ENCODE peak calls at places on chromosomes 6 and 20, in nine cellular contexts. K is A673; P is heart left ventricle; E is CD8-positive, alpha-beta T cell; M is pancreas; L is epithelial cell of esophagus; D is WTC11; F is RWPE1; H is lung. R is an unnamed sample.

GRCh38 chr6:41286544-41287346 is at the start of gene TREM1:
- DNase-seq in K (no peak), P (peak), E (no peak), M (no peak), L (peak), D (no peak), F (peak), H (peak), R (no peak)

GRCh38 chr6:105326838-105327745 is 75.8 kb downstream of the PREP start:
- DNase-seq in K (no peak), P (no peak), E (no peak), M (no peak), L (peak), D (no peak), F (peak), H (no peak), R (no peak)

GRCh38 chr6:168730931-168731716 is 290.1 kb downstream of the SMOC2 start:
- DNase-seq in K (no peak), P (no peak), E (no peak), M (no peak), L (no peak), D (no peak), F (no peak), H (no peak), R (no peak)

GRCh38 chr20:41150664-41151063 is 13.3 kb downstream of the PLCG1 start:
- DNase-seq in K (no peak), P (no peak), E (no peak), M (no peak), L (no peak), D (no peak), F (no peak), H (no peak), R (no peak)

GRCh38 chr6:49462071-49462470 is 982 bp downstream of the MMUT start:
- DNase-seq in K (peak), P (no peak), E (no peak), M (no peak), L (peak), D (no peak), F (peak), H (no peak), R (no peak)

GRCh38 chr6:45447721-45448120 is 70.0 kb upstream of the SUPT3H start:
- DNase-seq in K (no peak), P (no peak), E (no peak), M (no peak), L (no peak), D (no peak), F (no peak), H (no peak), R (no peak)

GRCh38 chr6:110178626-110179405 is 654 bp downstream of the WASF1 start:
- DNase-seq in K (peak), P (peak), E (peak), M (peak), L (peak), D (peak), F (peak), H (peak), R (peak)

GRCh38 chr6:82072113-82072512 is 175.4 kb downstream of the IBTK start:
- DNase-seq in K (peak), P (no peak), E (no peak), M (no peak), L (no peak), D (no peak), F (no peak), H (no peak), R (no peak)

GRCh38 chr6:152572395-152573061 is 64.6 kb downstream of the SYNE1 start:
- DNase-seq in K (peak), P (no peak), E (no peak), M (no peak), L (peak), D (no peak), F (peak), H (peak), R (no peak)

GRCh38 chr20:50464026-50464724 is 46.0 kb upstream of the PTPN1 start:
- DNase-seq in K (peak), P (peak), E (peak), M (peak), L (peak), D (peak), F (peak), H (peak), R (peak)

GRCh38 chr6:74971631-74972030 is 234.2 kb downstream of the COL12A1 start:
- DNase-seq in K (no peak), P (no peak), E (no peak), M (no peak), L (no peak), D (no peak), F (no peak), H (no peak), R (no peak)

GRCh38 chr20:6051505-6051904 is 2.4 kb downstream of the LRRN4 start:
- DNase-seq in K (no peak), P (no peak), E (no peak), M (no peak), L (peak), D (no peak), F (no peak), H (no peak), R (no peak)

GRCh38 chr6:169894377-169894960 is 143.0 kb downstream of the ERMARD start:
- DNase-seq in K (no peak), P (no peak), E (peak), M (no peak), L (no peak), D (no peak), F (no peak), H (no peak), R (no peak)

GRCh38 chr6:52577778-52578473 is 1.1 kb upstream of the TRAM2 start:
- DNase-seq in K (no peak), P (no peak), E (no peak), M (no peak), L (no peak), D (no peak), F (no peak), H (no peak), R (no peak)

GRCh38 chr6:49743427-49743826 is 761 bp downstream of the CRISP3 start:
- DNase-seq in K (no peak), P (no peak), E (no peak), M (no peak), L (no peak), D (no peak), F (no peak), H (no peak), R (no peak)

GRCh38 chr6:35311390-35312075 is 13.9 kb downstream of the DEF6 start:
- DNase-seq in K (no peak), P (no peak), E (peak), M (no peak), L (no peak), D (no peak), F (no peak), H (no peak), R (no peak)

GRCh38 chr6:144033816-144034540 is 25.9 kb upstream of the PLAGL1 start:
- DNase-seq in K (no peak), P (no peak), E (no peak), M (no peak), L (peak), D (no peak), F (peak), H (no peak), R (no peak)

GRCh38 chr6:101534386-101534785 is 140.9 kb downstream of the GRIK2 start:
- DNase-seq in K (no peak), P (no peak), E (no peak), M (no peak), L (no peak), D (no peak), F (no peak), H (no peak), R (no peak)

GRCh38 chr6:133242761-133243590 is 1.8 kb downstream of the EYA4 start:
- DNase-seq in K (peak), P (peak), E (no peak), M (peak), L (peak), D (peak), F (no peak), H (no peak), R (no peak)

GRCh38 chr20:21826946-21827345 is 121.5 kb downstream of the PAX1 start:
- DNase-seq in K (no peak), P (no peak), E (no peak), M (no peak), L (no peak), D (peak), F (no peak), H (no peak), R (no peak)

GRCh38 chr6:81295310-81295709 is 457.2 kb downstream of the TENT5A start:
- DNase-seq in K (no peak), P (no peak), E (no peak), M (no peak), L (no peak), D (no peak), F (no peak), H (no peak), R (no peak)

GRCh38 chr20:49140834-49141233 is 47.3 kb downstream of the STAU1 start:
- DNase-seq in K (no peak), P (no peak), E (no peak), M (no peak), L (no peak), D (no peak), F (no peak), H (no peak), R (no peak)

GRCh38 chr6:89662659-89663223 is 24.2 kb upstream of the LYRM2 start:
- DNase-seq in K (no peak), P (no peak), E (no peak), M (no peak), L (no peak), D (no peak), F (no peak), H (no peak), R (no peak)

GRCh38 chr6:89670935-89671565 is 32.5 kb upstream of the LYRM2 start:
- DNase-seq in K (no peak), P (no peak), E (no peak), M (no peak), L (no peak), D (no peak), F (no peak), H (no peak), R (no peak)

GRCh38 chr6:89669002-89669401 is 30.5 kb upstream of the LYRM2 start:
- DNase-seq in K (peak), P (no peak), E (no peak), M (no peak), L (no peak), D (no peak), F (no peak), H (no peak), R (no peak)

GRCh38 chr6:89667872-89668556 is 29.5 kb upstream of the LYRM2 start:
- DNase-seq in K (peak), P (no peak), E (no peak), M (no peak), L (no peak), D (no peak), F (no peak), H (no peak), R (no peak)
- TF ChIP-seq CTCF in K (no peak), P (no peak), E (no peak), M (no peak), L (no peak), D (no peak), F (no peak), H (no peak), R (no peak)

GRCh38 chr6:159036673-159037072 is 8.1 kb downstream of the TAGAP start:
- DNase-seq in K (no peak), P (no peak), E (no peak), M (no peak), L (no peak), D (no peak), F (no peak), H (no peak), R (no peak)

GRCh38 chr6:159037746-159038290 is 7.0 kb downstream of the TAGAP start:
- DNase-seq in K (no peak), P (no peak), E (no peak), M (no peak), L (peak), D (no peak), F (peak), H (no peak), R (no peak)

GRCh38 chr6:159035891-159036290 is 8.9 kb downstream of the TAGAP start:
- DNase-seq in K (no peak), P (no peak), E (no peak), M (no peak), L (no peak), D (no peak), F (no peak), H (no peak), R (no peak)

GRCh38 chr6:159031826-159032225 is 13.0 kb downstream of the TAGAP start:
- DNase-seq in K (no peak), P (no peak), E (no peak), M (no peak), L (no peak), D (no peak), F (no peak), H (no peak), R (no peak)

GRCh38 chr6:159033160-159034049 is 11.4 kb downstream of the TAGAP start:
- DNase-seq in K (no peak), P (no peak), E (no peak), M (no peak), L (no peak), D (no peak), F (no peak), H (no peak), R (no peak)
- TF ChIP-seq CTCF in K (no peak), P (no peak), E (no peak), M (no peak), L (no peak), D (no peak), F (no peak), H (no peak), R (no peak)

DNA sequence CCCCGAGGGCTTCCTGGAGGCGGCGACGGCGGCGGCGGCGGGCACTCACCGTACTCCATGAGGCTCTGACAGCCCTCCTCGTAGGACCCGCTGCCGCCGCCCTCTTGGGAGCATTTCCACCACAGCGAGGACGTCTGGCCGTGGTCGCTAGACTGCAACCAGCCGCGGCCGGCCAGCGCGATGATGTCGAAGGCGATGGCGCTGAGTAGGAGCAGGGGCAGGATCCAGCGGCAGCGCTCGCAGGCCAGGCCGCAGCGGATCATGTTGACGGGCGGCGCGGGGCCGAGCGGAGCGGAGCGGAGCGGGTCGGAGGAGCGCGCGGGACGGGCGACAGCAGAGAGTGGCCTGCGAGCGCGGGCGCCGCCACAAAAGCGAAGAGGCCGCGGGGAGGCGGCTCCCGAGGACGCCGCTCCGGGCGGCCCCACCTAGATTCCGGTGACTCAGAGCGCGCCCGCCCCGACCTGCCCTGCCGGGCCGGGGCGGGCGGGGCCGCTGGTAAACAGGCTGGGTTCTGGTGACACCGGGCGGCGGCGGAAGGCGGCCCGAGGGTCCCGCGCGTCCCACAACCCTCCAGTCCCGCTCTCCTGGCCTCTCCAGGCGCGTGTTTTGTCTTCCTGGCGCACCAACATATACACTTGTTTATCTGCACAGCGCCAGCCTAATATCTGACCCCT is at the start of gene PERP:
- DNase-seq in K (peak), P (peak), E (peak), M (peak), L (peak), D (peak), F (peak), H (peak), R (peak)
- TF ChIP-seq CTCF in K (no peak), P (peak), E (no peak), M (no peak), L (no peak), D (no peak), F (peak), H (no peak), R (no peak)

DNA sequence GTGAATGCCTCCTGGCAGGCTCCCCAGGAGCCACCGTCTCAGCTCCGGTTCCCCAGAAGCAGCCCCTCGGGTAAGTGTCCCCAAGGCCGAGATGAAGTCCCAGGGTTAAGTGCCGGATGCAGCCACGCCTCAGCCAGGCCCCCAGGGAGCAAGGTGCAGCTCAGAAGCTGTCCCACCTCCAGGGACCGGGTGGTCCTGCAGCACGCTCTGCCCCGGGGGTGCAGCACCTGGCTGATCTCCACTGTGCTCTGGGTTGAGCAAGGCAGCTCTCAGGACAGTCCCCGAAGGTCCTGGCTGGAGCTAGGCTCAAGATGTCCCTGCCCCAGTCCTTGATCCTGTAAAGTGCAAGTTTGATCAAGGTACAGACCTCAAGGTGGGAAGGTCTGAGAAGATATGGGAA is 15.1 kb upstream of the NTSR1 start:
- DNase-seq in K (no peak), P (no peak), E (no peak), M (no peak), L (no peak), D (no peak), F (no peak), H (no peak), R (no peak)
- TF ChIP-seq CTCF in K (no peak), P (no peak), E (no peak), M (no peak), L (no peak), D (no peak), F (no peak), H (no peak), R (no peak)

GRCh38 chr6:4912559-4912958 is 91.3 kb downstream of the RPP40 start:
- DNase-seq in K (no peak), P (no peak), E (no peak), M (no peak), L (no peak), D (no peak), F (no peak), H (no peak), R (no peak)
- TF ChIP-seq CTCF in K (peak), P (no peak), E (no peak), M (no peak), L (no peak), D (no peak), F (no peak), H (no peak), R (no peak)

GRCh38 chr6:158834675-158835385 is 15.7 kb upstream of the EZR start:
- DNase-seq in K (no peak), P (no peak), E (no peak), M (no peak), L (no peak), D (no peak), F (no peak), H (no peak), R (no peak)

GRCh38 chr6:158831571-158831970 is 12.4 kb upstream of the EZR start:
- DNase-seq in K (no peak), P (no peak), E (no peak), M (no peak), L (peak), D (no peak), F (no peak), H (no peak), R (no peak)

GRCh38 chr6:158828807-158829206 is 9.6 kb upstream of the EZR start:
- DNase-seq in K (no peak), P (no peak), E (no peak), M (no peak), L (no peak), D (no peak), F (no peak), H (no peak), R (no peak)

GRCh38 chr6:158826819-158827501 is 7.8 kb upstream of the EZR start:
- DNase-seq in K (no peak), P (no peak), E (peak), M (no peak), L (no peak), D (no peak), F (no peak), H (no peak), R (no peak)

DNA sequence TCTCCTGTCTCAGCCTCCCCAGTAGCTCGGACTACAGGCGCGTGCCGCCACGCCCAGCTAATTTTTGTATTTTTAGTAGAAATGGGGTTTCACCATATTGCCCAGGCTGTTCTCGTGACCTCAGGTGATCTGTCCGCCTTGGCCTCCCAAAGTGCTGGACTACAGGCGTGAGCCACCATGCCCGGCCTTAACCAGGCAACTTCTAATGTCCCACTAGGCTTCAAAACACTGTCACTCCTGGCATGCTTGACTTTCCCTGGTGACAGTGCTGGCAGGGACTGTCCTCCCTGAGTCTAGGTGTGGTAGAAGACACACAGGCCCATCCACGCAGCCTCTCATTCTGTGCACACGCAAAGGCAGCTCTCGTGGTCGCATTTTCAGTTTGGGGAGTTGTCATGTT is 11.6 kb upstream of the EZR start:
- DNase-seq in K (no peak), P (no peak), E (no peak), M (no peak), L (no peak), D (no peak), F (no peak), H (no peak), R (no peak)
- TF ChIP-seq CTCF in K (no peak), P (no peak), E (no peak), M (no peak), L (no peak), D (no peak), F (no peak), H (no peak), R (no peak)

GRCh38 chr20:44056010-44056698 is 130.8 kb downstream of the JPH2 start:
- DNase-seq in K (peak), P (no peak), E (peak), M (no peak), L (peak), D (peak), F (peak), H (no peak), R (no peak)
- TF ChIP-seq CTCF in K (peak), P (peak), E (peak), M (no peak), L (peak), D (peak), F (peak), H (no peak), R (no peak)

GRCh38 chr6:167703347-167703746 is 123.4 kb upstream of the AFDN start:
- DNase-seq in K (no peak), P (no peak), E (no peak), M (no peak), L (no peak), D (no peak), F (no peak), H (no peak), R (no peak)

GRCh38 chr6:167703781-167704180 is 122.9 kb upstream of the AFDN start:
- DNase-seq in K (no peak), P (no peak), E (peak), M (no peak), L (no peak), D (no peak), F (no peak), H (no peak), R (no peak)

GRCh38 chr6:167704396-167704801 is 122.3 kb upstream of the AFDN start:
- DNase-seq in K (no peak), P (no peak), E (peak), M (no peak), L (no peak), D (no peak), F (no peak), H (no peak), R (no peak)

GRCh38 chr6:167706313-167707109 is 120.2 kb upstream of the AFDN start:
- DNase-seq in K (no peak), P (no peak), E (peak), M (no peak), L (no peak), D (no peak), F (no peak), H (no peak), R (no peak)

GRCh38 chr6:167705211-167705750 is 121.4 kb upstream of the AFDN start:
- DNase-seq in K (no peak), P (no peak), E (peak), M (no peak), L (no peak), D (no peak), F (no peak), H (no peak), R (peak)
- TF ChIP-seq CTCF in K (no peak), P (no peak), E (no peak), M (no peak), L (no peak), D (no peak), F (no peak), H (no peak), R (no peak)